ENCODE peak calls at places on chromosome 7, in seven cellular contexts. W is SJCRH30, B is HCT116, T is GM23248, N is breast epithelium, Y is prostate gland, S is mucosa of descending colon. Q is an unnamed sample.

GRCh38 chr7:108340856-108341411 is 115.3 kb downstream of the NRCAM start:
- DNase-seq in W (no peak), B (no peak), T (no peak), N (no peak), Y (peak), S (no peak), Q (no peak)

GRCh38 chr7:31027161-31027965 is 24.7 kb upstream of the ADCYAP1R1 start:
- DNase-seq in W (peak), B (no peak), T (peak), N (no peak), Y (no peak), S (no peak), Q (no peak)

GRCh38 chr7:1244701-1245526 is 12.2 kb downstream of the UNCX start:
- DNase-seq in W (no peak), B (no peak), T (no peak), N (no peak), Y (no peak), S (peak), Q (peak)

GRCh38 chr7:1289681-1290261 is 57.1 kb downstream of the UNCX start:
- DNase-seq in W (no peak), B (no peak), T (no peak), N (no peak), Y (no peak), S (no peak), Q (no peak)

GRCh38 chr7:84704380-84704779 is 482.5 kb downstream of the SEMA3D start:
- DNase-seq in W (no peak), B (no peak), T (no peak), N (no peak), Y (no peak), S (no peak), Q (no peak)

GRCh38 chr7:138170959-138171703 is 94.9 kb downstream of the AKR1D1 start:
- DNase-seq in W (no peak), B (no peak), T (no peak), N (no peak), Y (peak), S (no peak), Q (no peak)

GRCh38 chr7:91759205-91759863 is 121.2 kb downstream of the MTERF1 start:
- DNase-seq in W (peak), B (no peak), T (peak), N (peak), Y (peak), S (peak), Q (peak)

GRCh38 chr7:2010551-2011265 is 222.0 kb downstream of the MAD1L1 start:
- DNase-seq in W (no peak), B (no peak), T (no peak), N (no peak), Y (no peak), S (peak), Q (peak)

GRCh38 chr7:584122-584465 is 64.4 kb upstream of the PDGFA start:
- DNase-seq in W (no peak), B (no peak), T (no peak), N (no peak), Y (no peak), S (peak), Q (peak)

GRCh38 chr7:831596-832291 is 532 bp upstream of the SUN1 start:
- DNase-seq in W (no peak), B (peak), T (peak), N (no peak), Y (no peak), S (no peak), Q (no peak)

GRCh38 chr7:40918701-40919271 is 784.0 kb downstream of the SUGCT start:
- DNase-seq in W (no peak), B (no peak), T (peak), N (no peak), Y (no peak), S (no peak), Q (no peak)

GRCh38 chr7:44324204-44325126 is 929 bp downstream of the CAMK2B start:
- DNase-seq in W (no peak), B (no peak), T (peak), N (no peak), Y (no peak), S (no peak), Q (peak)

GRCh38 chr7:64876792-64877713 is 26.0 kb upstream of the ZNF273 start:
- DNase-seq in W (no peak), B (no peak), T (peak), N (no peak), Y (peak), S (no peak), Q (peak)

GRCh38 chr7:149716007-149716931 is 57.1 kb downstream of the ZNF467 start:
- DNase-seq in W (no peak), B (no peak), T (peak), N (no peak), Y (no peak), S (no peak), Q (peak)

GRCh38 chr7:12719141-12719919 is 31.9 kb downstream of the ARL4A start:
- DNase-seq in W (no peak), B (no peak), T (peak), N (no peak), Y (peak), S (no peak), Q (no peak)

GRCh38 chr7:132362059-132362458 is 214.2 kb downstream of the PLXNA4 start:
- DNase-seq in W (no peak), B (no peak), T (no peak), N (no peak), Y (no peak), S (no peak), Q (no peak)

GRCh38 chr7:67438174-67438837 is 441.7 kb downstream of the TYW1 start:
- DNase-seq in W (no peak), B (no peak), T (no peak), N (no peak), Y (no peak), S (no peak), Q (no peak)

GRCh38 chr7:115146148-115146547 is 224.3 kb downstream of the MDFIC start:
- DNase-seq in W (no peak), B (peak), T (no peak), N (no peak), Y (no peak), S (no peak), Q (no peak)

GRCh38 chr7:1571261-1571650 is 1.4 kb upstream of the PSMG3 start:
- DNase-seq in W (no peak), B (no peak), T (peak), N (no peak), Y (no peak), S (no peak), Q (peak)

GRCh38 chr7:34807548-34808340 is 149.7 kb downstream of the NPSR1 start:
- DNase-seq in W (no peak), B (no peak), T (no peak), N (no peak), Y (no peak), S (no peak), Q (no peak)

GRCh38 chr7:157602156-157602555 is 265.4 kb downstream of the DNAJB6 start:
- DNase-seq in W (no peak), B (no peak), T (no peak), N (no peak), Y (no peak), S (peak), Q (no peak)

GRCh38 chr7:148436135-148436534 is 154.4 kb upstream of the C7orf33 start:
- DNase-seq in W (no peak), B (no peak), T (no peak), N (no peak), Y (no peak), S (no peak), Q (no peak)

GRCh38 chr7:44244282-44244681 is 43.5 kb downstream of the YKT6 start:
- DNase-seq in W (peak), B (no peak), T (peak), N (no peak), Y (no peak), S (no peak), Q (no peak)

GRCh38 chr7:20776942-20777341 is 9.7 kb downstream of the SP8 start:
- DNase-seq in W (no peak), B (no peak), T (no peak), N (no peak), Y (no peak), S (no peak), Q (no peak)

GRCh38 chr7:37920619-37921339 is at the start of gene EPDR1:
- DNase-seq in W (peak), B (peak), T (peak), N (no peak), Y (peak), S (peak), Q (peak)

GRCh38 chr7:105439174-105439893 is 50.6 kb upstream of the SRPK2 start:
- DNase-seq in W (peak), B (no peak), T (peak), N (no peak), Y (peak), S (no peak), Q (no peak)

GRCh38 chr7:158976468-158976848 is 120.1 kb downstream of the DYNC2I1 start:
- DNase-seq in W (peak), B (no peak), T (peak), N (no peak), Y (no peak), S (no peak), Q (no peak)

GRCh38 chr7:118239014-118239413 is 14.5 kb downstream of the ANKRD7 start:
- DNase-seq in W (no peak), B (no peak), T (no peak), N (no peak), Y (no peak), S (no peak), Q (no peak)

GRCh38 chr7:50475340-50475739 is 25.2 kb upstream of the FIGNL1 start:
- DNase-seq in W (no peak), B (no peak), T (no peak), N (no peak), Y (no peak), S (no peak), Q (no peak)

GRCh38 chr7:144777005-144777814 is 58.6 kb downstream of the TPK1 start:
- DNase-seq in W (no peak), B (no peak), T (no peak), N (no peak), Y (no peak), S (no peak), Q (no peak)

GRCh38 chr7:43240565-43240964 is 128.1 kb downstream of the HECW1 start:
- DNase-seq in W (no peak), B (no peak), T (no peak), N (no peak), Y (no peak), S (no peak), Q (no peak)

DNA sequence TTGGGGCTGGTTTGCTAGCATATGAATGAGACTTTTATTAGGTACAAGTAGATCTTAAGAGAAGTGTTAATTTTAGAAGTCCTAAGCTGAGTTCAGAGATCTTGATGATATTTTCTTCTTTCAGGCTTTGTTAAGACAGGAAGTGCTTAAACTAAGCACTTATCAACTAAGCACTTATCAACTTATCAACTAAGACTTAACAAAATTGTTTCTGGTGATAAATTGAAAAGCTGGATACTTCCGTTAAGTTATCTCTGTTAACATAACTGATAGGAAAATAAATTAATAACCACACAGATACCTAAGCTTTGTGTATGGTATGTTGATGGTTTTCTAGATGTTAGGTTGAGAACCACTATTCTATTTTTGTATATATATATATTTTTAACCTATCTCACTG is 113.7 kb downstream of the PHTF2 start:
- DNase-seq in W (no peak), B (no peak), T (no peak), N (no peak), Y (no peak), S (no peak), Q (no peak)
- H3K4me3 ChIP-seq in W (no peak), B (no peak), T (no peak), N (no peak), Y (no peak), S (no peak), Q (no peak)

DNA sequence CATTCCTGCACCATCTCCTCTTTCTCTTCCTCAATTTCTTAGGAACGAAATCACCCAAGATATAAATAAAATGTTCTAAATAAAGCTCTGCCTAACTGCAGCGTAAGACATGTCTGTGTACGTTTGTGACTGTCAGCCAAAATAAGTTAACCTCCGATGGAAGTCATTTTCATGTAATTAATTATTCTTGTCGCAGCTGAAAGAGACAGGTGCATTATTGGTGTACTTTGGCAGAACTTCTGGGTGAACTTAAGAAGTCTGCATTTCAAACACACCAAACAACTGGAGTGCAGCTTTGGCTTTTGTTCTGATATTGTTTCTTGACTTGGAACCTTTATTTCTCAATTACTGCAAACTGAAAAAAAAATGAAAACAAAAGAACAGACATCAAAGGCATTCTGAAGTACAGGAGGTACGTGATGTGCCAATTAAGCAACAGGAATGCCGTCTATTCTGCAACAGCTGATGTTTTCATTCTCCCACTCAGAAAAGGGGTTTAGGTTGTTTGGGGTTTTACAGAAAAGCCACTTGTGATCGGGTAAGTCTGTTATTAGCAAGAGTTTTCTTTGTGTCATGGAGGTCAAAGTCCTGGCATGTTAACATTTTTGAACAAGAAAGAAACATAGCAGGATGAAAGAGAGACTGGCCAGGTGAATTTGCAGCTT is 82.4 kb upstream of the SDK1 start:
- DNase-seq in W (no peak), B (no peak), T (no peak), N (no peak), Y (no peak), S (no peak), Q (no peak)
- H3K4me3 ChIP-seq in W (no peak), B (no peak), T (no peak), N (no peak), Y (no peak), S (no peak), Q (no peak)

GRCh38 chr7:73948287-73948686 is 79.7 kb upstream of the ELN start:
- DNase-seq in W (no peak), B (no peak), T (no peak), N (no peak), Y (no peak), S (no peak), Q (no peak)
- H3K4me3 ChIP-seq in W (no peak), B (no peak), T (no peak), N (no peak), Y (no peak), S (no peak), Q (no peak)

DNA sequence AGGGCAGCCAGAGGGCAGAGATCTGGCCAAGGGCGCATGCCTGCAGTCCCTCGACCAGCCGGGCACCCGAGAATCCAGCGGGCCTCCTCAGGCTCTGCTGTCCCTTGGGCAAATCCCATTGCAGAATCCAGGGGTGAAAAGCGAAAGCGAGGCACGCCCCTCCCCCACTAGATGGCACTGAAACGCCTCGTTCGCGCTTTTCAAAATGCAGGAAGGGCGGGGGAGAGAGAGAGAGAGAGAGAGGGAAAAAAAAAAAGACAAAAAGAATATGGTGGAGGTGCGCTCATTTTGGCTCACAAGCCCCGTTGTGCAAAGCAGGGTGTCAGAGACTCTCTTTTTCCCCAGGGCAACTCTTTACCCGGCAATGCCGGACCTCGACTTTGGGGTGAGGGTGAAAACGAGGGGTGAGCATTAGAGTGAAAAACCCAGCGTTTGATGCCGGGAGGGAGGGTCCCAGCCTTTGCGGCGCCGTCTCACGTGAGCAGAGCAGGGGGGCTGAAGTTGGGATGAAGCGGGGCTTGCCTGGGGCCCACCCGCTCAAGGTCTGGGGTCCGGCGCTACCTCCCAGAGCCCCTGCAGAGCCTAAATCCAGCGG is 2.5 kb upstream of the TMEM178B start:
- DNase-seq in W (peak), B (peak), T (peak), N (no peak), Y (peak), S (no peak), Q (peak)
- H3K4me3 ChIP-seq in W (peak), B (no peak), T (peak), N (peak), Y (peak), S (no peak), Q (peak)

GRCh38 chr7:69677054-69677847 is 79.0 kb downstream of the AUTS2 start:
- DNase-seq in W (peak), B (no peak), T (no peak), N (no peak), Y (no peak), S (no peak), Q (no peak)

GRCh38 chr7:69676247-69676646 is 78.0 kb downstream of the AUTS2 start:
- DNase-seq in W (no peak), B (no peak), T (no peak), N (no peak), Y (no peak), S (no peak), Q (no peak)

GRCh38 chr7:69677905-69678793 is 79.9 kb downstream of the AUTS2 start:
- DNase-seq in W (no peak), B (no peak), T (no peak), N (no peak), Y (peak), S (no peak), Q (no peak)

GRCh38 chr7:69678794-69679103 is 80.5 kb downstream of the AUTS2 start:
- DNase-seq in W (no peak), B (no peak), T (no peak), N (no peak), Y (no peak), S (no peak), Q (no peak)

GRCh38 chr7:69674701-69675182 is 76.5 kb downstream of the AUTS2 start:
- DNase-seq in W (no peak), B (no peak), T (no peak), N (no peak), Y (peak), S (no peak), Q (no peak)
- H3K4me3 ChIP-seq in W (no peak), B (no peak), T (no peak), N (no peak), Y (no peak), S (no peak), Q (no peak)

Q was measured in right cardiac atrium.